ENCODE peak calls at places on chromosomes 12 and 14, in seven cellular contexts. K, L, C, F, R, E and Y are unnamed samples.

GRCh38 chr14:98766818-98767217 is 505.2 kb downstream of the BCL11B start:
- DNase-seq in K (no peak), L (peak), C (no peak), F (no peak), R (no peak), E (no peak), Y (no peak)

GRCh38 chr14:32397871-32398640 is 69.0 kb downstream of the AKAP6 start:
- DNase-seq in K (no peak), L (peak), C (peak), F (no peak), R (no peak), E (no peak), Y (no peak)

GRCh38 chr14:23183479-23183878 is at the start of gene SLC7A8:
- DNase-seq in K (peak), L (no peak), C (no peak), F (no peak), R (peak), E (peak), Y (peak)

GRCh38 chr14:22535126-22535525 is 53.9 kb downstream of the DAD1 start:
- DNase-seq in K (no peak), L (no peak), C (no peak), F (no peak), R (no peak), E (no peak), Y (no peak)

GRCh38 chr12:5076761-5077160 is 33.1 kb downstream of the KCNA5 start:
- DNase-seq in K (no peak), L (no peak), C (no peak), F (no peak), R (no peak), E (no peak), Y (no peak)

GRCh38 chr12:77724367-77724957 is 106.2 kb upstream of the NAV3 start:
- DNase-seq in K (no peak), L (peak), C (peak), F (peak), R (no peak), E (no peak), Y (no peak)

GRCh38 chr12:1660304-1661187 is 30.3 kb upstream of the ADIPOR2 start:
- DNase-seq in K (no peak), L (no peak), C (peak), F (peak), R (peak), E (peak), Y (no peak)

GRCh38 chr12:107415066-107415465 is 270.5 kb upstream of the PWP1 start:
- DNase-seq in K (no peak), L (peak), C (peak), F (no peak), R (no peak), E (no peak), Y (no peak)

GRCh38 chr14:65940056-65940735 is 527.7 kb downstream of the FUT8 start:
- DNase-seq in K (no peak), L (no peak), C (peak), F (peak), R (no peak), E (no peak), Y (no peak)

GRCh38 chr14:61663312-61663974 is 31.9 kb upstream of the HIF1A start:
- DNase-seq in K (no peak), L (no peak), C (no peak), F (no peak), R (no peak), E (no peak), Y (no peak)

GRCh38 chr12:58745348-58746125 is 174.8 kb downstream of the LRIG3 start:
- DNase-seq in K (no peak), L (no peak), C (peak), F (no peak), R (no peak), E (no peak), Y (no peak)

GRCh38 chr14:68770051-68770450 is 22.8 kb downstream of the ZFP36L1 start:
- DNase-seq in K (no peak), L (no peak), C (no peak), F (no peak), R (no peak), E (no peak), Y (no peak)

GRCh38 chr14:33933386-33933934 is 17.4 kb downstream of the EGLN3 start:
- DNase-seq in K (no peak), L (no peak), C (no peak), F (no peak), R (no peak), E (no peak), Y (no peak)

GRCh38 chr12:40058721-40059190 is 47.1 kb downstream of the SLC2A13 start:
- DNase-seq in K (no peak), L (peak), C (peak), F (no peak), R (no peak), E (no peak), Y (no peak)

GRCh38 chr12:27588786-27589185 is 64.8 kb downstream of the PPFIBP1 start:
- DNase-seq in K (no peak), L (no peak), C (no peak), F (no peak), R (no peak), E (no peak), Y (no peak)

GRCh38 chr12:12007001-12007712 is 63.6 kb upstream of the BCL2L14 start:
- DNase-seq in K (no peak), L (peak), C (peak), F (no peak), R (no peak), E (no peak), Y (no peak)

DNA sequence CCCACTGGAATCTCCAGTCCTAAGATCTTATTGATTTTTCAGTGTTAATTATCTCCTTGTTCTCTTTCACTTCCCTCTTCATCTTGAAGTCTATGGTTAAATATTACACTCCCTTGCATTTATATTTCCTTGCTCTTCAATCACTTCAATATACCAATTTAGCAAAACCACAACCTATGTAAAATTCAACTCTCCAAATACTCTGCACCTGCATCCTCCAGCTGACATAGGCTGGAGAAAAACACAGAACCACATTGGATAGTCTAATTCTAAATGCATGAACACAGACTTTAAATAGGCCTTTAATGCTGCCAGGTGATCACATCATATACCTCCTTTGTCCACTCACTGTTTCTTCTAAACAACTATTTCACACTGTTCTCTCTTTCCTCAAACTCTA is 253.8 kb upstream of the GARIN6 start:
- DNase-seq in K (no peak), L (no peak), C (no peak), F (no peak), R (no peak), E (no peak), Y (no peak)
- TF ChIP-seq CTCF in K (no peak), L (no peak), C (no peak), F (no peak), R (no peak), E (no peak), Y (no peak)

GRCh38 chr12:15789215-15790171 is at the start of gene EPS8:
- DNase-seq in K (peak), L (peak), C (peak), F (peak), R (peak), E (peak), Y (peak)
- TF ChIP-seq CTCF in K (no peak), L (no peak), C (no peak), F (no peak), R (no peak), E (no peak), Y (no peak)

DNA sequence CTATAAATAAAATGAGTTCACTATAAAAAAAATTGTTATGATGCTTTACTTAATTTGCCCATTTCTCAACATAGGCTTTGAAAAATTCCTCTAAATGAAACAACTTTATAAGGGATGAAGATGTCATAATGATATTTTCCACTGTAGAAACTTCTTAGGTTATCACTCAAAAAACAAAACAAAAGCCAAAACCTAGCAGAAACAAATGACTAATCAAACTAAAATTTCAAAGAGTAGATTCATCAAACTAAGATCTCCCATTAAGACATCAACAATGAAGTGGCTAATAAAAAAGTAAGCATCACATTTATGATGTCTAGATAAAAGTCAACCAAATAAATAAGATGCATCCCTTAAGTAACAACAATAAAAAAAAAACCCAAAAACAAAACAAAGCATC is 36.9 kb upstream of the TTC7B start:
- DNase-seq in K (no peak), L (no peak), C (peak), F (no peak), R (no peak), E (no peak), Y (no peak)
- TF ChIP-seq CTCF in K (no peak), L (no peak), C (no peak), F (no peak), R (no peak), E (no peak), Y (no peak)

GRCh38 chr12:17640615-17641014 is 449.4 kb downstream of the RERGL start:
- DNase-seq in K (no peak), L (no peak), C (no peak), F (no peak), R (no peak), E (no peak), Y (no peak)
- TF ChIP-seq CTCF in K (no peak), L (no peak), C (no peak), F (no peak), R (no peak), E (no peak), Y (no peak)

DNA sequence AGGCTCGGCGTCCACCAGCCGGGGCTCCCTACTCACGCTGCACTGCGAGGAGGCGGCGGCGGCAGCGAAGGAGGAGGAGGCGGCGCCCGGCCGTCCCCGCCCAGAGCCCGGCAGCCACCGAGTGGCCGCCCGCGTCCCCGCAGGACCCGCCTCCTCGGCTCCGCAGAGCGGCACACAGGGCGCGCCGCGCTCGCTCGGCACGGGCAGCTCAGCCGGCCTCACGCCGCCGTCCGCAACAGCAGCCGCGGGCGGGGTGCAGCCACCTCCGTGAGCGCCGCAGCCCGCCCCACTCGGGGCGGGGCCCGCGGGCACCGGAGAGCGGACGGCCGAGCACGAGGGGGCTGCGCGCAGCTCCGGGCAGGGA is at the start of gene ATP2B1:
- DNase-seq in K (peak), L (peak), C (peak), F (peak), R (peak), E (peak), Y (peak)
- TF ChIP-seq CTCF in K (peak), L (no peak), C (no peak), F (no peak), R (peak), E (peak), Y (no peak)

GRCh38 chr12:53478865-53479264 is 20.4 kb downstream of the MAP3K12 start:
- DNase-seq in K (no peak), L (no peak), C (peak), F (no peak), R (no peak), E (no peak), Y (no peak)

GRCh38 chr12:53474819-53475218 is 22.9 kb downstream of the PCBP2 start:
- DNase-seq in K (no peak), L (no peak), C (no peak), F (no peak), R (no peak), E (no peak), Y (no peak)

GRCh38 chr12:53479314-53479713 is 19.9 kb downstream of the MAP3K12 start:
- DNase-seq in K (no peak), L (no peak), C (no peak), F (no peak), R (no peak), E (no peak), Y (no peak)

GRCh38 chr12:53474077-53474476 is 22.2 kb downstream of the PCBP2 start:
- DNase-seq in K (no peak), L (no peak), C (no peak), F (no peak), R (no peak), E (no peak), Y (no peak)

GRCh38 chr12:53476769-53477209 is 22.5 kb downstream of the MAP3K12 start:
- DNase-seq in K (no peak), L (no peak), C (peak), F (no peak), R (no peak), E (no peak), Y (no peak)
- TF ChIP-seq CTCF in K (no peak), L (peak), C (peak), F (no peak), R (peak), E (no peak), Y (peak)

GRCh38 chr14:21343035-21343794 is 40.6 kb downstream of the SUPT16H start:
- DNase-seq in K (no peak), L (no peak), C (no peak), F (no peak), R (no peak), E (no peak), Y (no peak)
- TF ChIP-seq CTCF in K (no peak), L (no peak), C (no peak), F (no peak), R (no peak), E (no peak), Y (no peak)

GRCh38 chr12:123931686-123932321 is 40.8 kb downstream of the CCDC92 start:
- DNase-seq in K (no peak), L (no peak), C (no peak), F (no peak), R (no peak), E (no peak), Y (no peak)

GRCh38 chr12:123929869-123930583 is 42.6 kb downstream of the CCDC92 start:
- DNase-seq in K (no peak), L (no peak), C (no peak), F (no peak), R (no peak), E (no peak), Y (no peak)

GRCh38 chr12:123924539-123924938 is 48.1 kb downstream of the CCDC92 start:
- DNase-seq in K (no peak), L (no peak), C (no peak), F (no peak), R (no peak), E (no peak), Y (no peak)

GRCh38 chr12:123928897-123929296 is 43.7 kb downstream of the CCDC92 start:
- DNase-seq in K (no peak), L (no peak), C (no peak), F (no peak), R (no peak), E (no peak), Y (no peak)

DNA sequence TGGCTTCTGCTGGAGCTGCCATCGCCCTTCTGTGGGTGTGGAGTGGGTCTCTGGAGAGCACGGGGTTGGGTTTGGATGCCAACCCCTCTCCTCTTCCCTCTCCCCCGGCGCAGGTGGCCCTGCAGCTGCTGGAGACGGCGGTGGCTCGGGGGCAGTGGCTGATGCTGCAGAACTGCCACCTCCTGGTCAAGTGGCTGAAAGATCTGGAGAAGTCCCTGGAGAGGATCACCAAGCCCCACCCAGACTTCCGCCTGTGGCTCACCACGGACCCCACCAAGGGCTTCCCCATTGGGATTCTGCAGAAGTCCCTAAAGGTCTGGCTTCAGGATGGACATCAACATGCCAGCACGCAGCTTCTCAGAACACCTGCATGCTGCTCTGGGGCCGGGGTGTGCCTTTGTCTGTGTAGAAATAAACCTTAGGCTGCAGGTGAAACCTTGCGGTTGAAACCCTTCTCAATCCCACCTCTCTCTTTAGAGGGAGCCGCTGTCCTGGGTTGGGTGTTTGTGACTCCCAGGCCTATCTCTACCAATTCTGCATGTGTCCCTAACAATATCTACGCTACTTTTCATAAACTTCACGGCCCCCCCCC is 44.3 kb downstream of the CCDC92 start:
- DNase-seq in K (no peak), L (no peak), C (no peak), F (no peak), R (no peak), E (no peak), Y (no peak)
- TF ChIP-seq CTCF in K (no peak), L (no peak), C (no peak), F (no peak), R (no peak), E (no peak), Y (no peak)

GRCh38 chr12:131449027-131449426 is 261.9 kb upstream of the SFSWAP start:
- DNase-seq in K (no peak), L (no peak), C (no peak), F (no peak), R (no peak), E (no peak), Y (no peak)

GRCh38 chr12:131455218-131455506 is 255.7 kb upstream of the SFSWAP start:
- DNase-seq in K (no peak), L (no peak), C (no peak), F (no peak), R (no peak), E (no peak), Y (no peak)

GRCh38 chr12:131455581-131456110 is 255.2 kb upstream of the SFSWAP start:
- DNase-seq in K (no peak), L (no peak), C (no peak), F (no peak), R (no peak), E (no peak), Y (no peak)

GRCh38 chr12:131454418-131455217 is 256.3 kb upstream of the SFSWAP start:
- DNase-seq in K (no peak), L (peak), C (no peak), F (peak), R (no peak), E (peak), Y (peak)

GRCh38 chr12:131452444-131452860 is 258.4 kb upstream of the SFSWAP start:
- DNase-seq in K (no peak), L (no peak), C (no peak), F (peak), R (no peak), E (no peak), Y (no peak)
- TF ChIP-seq CTCF in K (peak), L (no peak), C (no peak), F (peak), R (peak), E (no peak), Y (peak)